ENCODE peak calls at places on chromosomes 11 and 22, in six cellular contexts. Z is stimulated activated CD4-positive, alpha-beta T cell treated with anti-CD3 and anti-CD28 coated beads, Interleukin-2, amount 100 ng/mL, for 24 hours; M is A172; S is omental fat pad; D is NCI-H2081 treated with DMSO at 0.1 percent for 48 hours; I is GM23338. X is an unnamed sample.

GRCh38 chr22:30088468-30088867 is 8.2 kb downstream of the HORMAD2 start:
- DNase-seq in I (no peak), M (no peak), D (no peak), S (no peak), Z (no peak), X (no peak)

GRCh38 chr11:12223771-12224536 is 113.6 kb downstream of the MICAL2 start:
- DNase-seq in D (no peak), S (no peak), M (peak; percentile 31), Z (no peak), I (no peak), X (no peak)

GRCh38 chr22:49825436-49825835 is 2.2 kb downstream of the BRD1 start:
- DNase-seq in M (no peak), I (no peak), D (no peak), Z (no peak), S (no peak), X (no peak)

GRCh38 chr11:27234043-27234668 is 128.9 kb downstream of the CCDC34 start:
- DNase-seq in M (peak; percentile 89), I (no peak), D (no peak), S (no peak), Z (no peak), X (no peak)

GRCh38 chr11:80529722-80530121 is 1088.9 kb upstream of the TENM4 start:
- DNase-seq in Z (no peak), D (no peak), M (no peak), S (no peak), I (no peak), X (no peak)

GRCh38 chr22:31019276-31019930 is 50.3 kb downstream of the TUG1 start:
- DNase-seq in D (no peak), S (no peak), Z (no peak), I (no peak), M (no peak), X (no peak)

GRCh38 chr22:31898911-31899310 is 45.4 kb upstream of the YWHAH start:
- DNase-seq in D (no peak), M (no peak), Z (no peak), S (no peak), I (peak; percentile 48), X (no peak)

GRCh38 chr11:2837651-2838050 is 47.9 kb downstream of the CDKN1C start:
- DNase-seq in S (no peak), Z (no peak), I (no peak), D (no peak), M (no peak), X (no peak)

X was measured in frontal cortex.